ENCODE peak calls at places on chromosomes 3 and 15, in four cellular contexts. S is NB4, N is ovary, R is B cell. X is an unnamed sample.

GRCh38 chr3:132615911-132616310 is 18.8 kb downstream of the ACKR4 start:
- DNase-seq in S (no peak), N (no peak), R (no peak), X (no peak)

GRCh38 chr3:13115616-13115910 is 42.3 kb upstream of the IQSEC1 start:
- DNase-seq in S (no peak), N (no peak), R (no peak), X (no peak)

GRCh38 chr3:140863481-140864084 is 78.1 kb upstream of the SLC25A36 start:
- DNase-seq in S (peak), R (peak), N (peak), X (peak)

GRCh38 chr15:59997070-59997701 is 6.9 kb upstream of the FOXB1 start:
- DNase-seq in R (peak), N (no peak), S (peak), X (no peak)

GRCh38 chr3:94115482-94115881 is 52.6 kb downstream of the NSUN3 start:
- DNase-seq in S (peak), R (no peak), N (no peak), X (no peak)

GRCh38 chr15:36707884-36708430 is 128.5 kb downstream of the CDIN1 start:
- DNase-seq in N (no peak), S (no peak), R (no peak), X (no peak)

GRCh38 chr3:110815008-110815583 is 256.5 kb upstream of the NECTIN3 start:
- DNase-seq in N (no peak), S (no peak), R (no peak), X (no peak)

GRCh38 chr15:89964555-89964954 is 36.6 kb upstream of the ZNF710 start:
- DNase-seq in R (no peak), S (no peak), N (no peak), X (no peak)

GRCh38 chr15:39624806-39625205 is 43.9 kb downstream of the THBS1 start:
- DNase-seq in N (peak), S (peak), R (no peak), X (peak)

GRCh38 chr3:136992091-136992490 is 34.3 kb downstream of the IL20RB start:
- DNase-seq in R (no peak), N (no peak), S (no peak), X (no peak)

GRCh38 chr15:67024322-67024997 is 40.9 kb upstream of the SMAD3 start:
- DNase-seq in R (no peak), S (peak), N (peak), X (peak)

GRCh38 chr3:4730734-4731133 is 237.6 kb downstream of the ITPR1 start:
- DNase-seq in S (no peak), R (no peak), N (no peak), X (no peak)

GRCh38 chr3:81743096-81744025 is 18.1 kb downstream of the GBE1 start:
- DNase-seq in R (no peak), N (no peak), S (peak), X (no peak)

GRCh38 chr3:121817753-121818152 is 17.1 kb downstream of the IQCB1 start:
- DNase-seq in S (peak), R (peak), N (no peak), X (no peak)

GRCh38 chr15:68642491-68642845 is 63.7 kb downstream of the CORO2B start:
- DNase-seq in R (no peak), S (no peak), N (peak), X (no peak)

GRCh38 chr15:62647195-62647865 is 395.2 kb upstream of the TPM1 start:
- DNase-seq in N (no peak), S (peak), R (no peak), X (peak)

GRCh38 chr3:30989266-30989799 is 94.9 kb upstream of the GADL1 start:
- DNase-seq in R (no peak), S (no peak), N (no peak), X (no peak)

GRCh38 chr15:65824941-65825544 is 33.0 kb upstream of the DENND4A start:
- DNase-seq in S (no peak), R (no peak), N (no peak), X (no peak)

GRCh38 chr15:62307551-62307950 is 142.5 kb upstream of the C2CD4B start:
- DNase-seq in N (no peak), S (no peak), R (no peak), X (no peak)

GRCh38 chr3:76565496-76566210 is 474.2 kb upstream of the ROBO2 start:
- DNase-seq in N (no peak), S (no peak), R (no peak), X (no peak)

GRCh38 chr3:82229397-82229796 is 468.0 kb upstream of the GBE1 start:
- DNase-seq in N (no peak), R (no peak), S (no peak), X (no peak)

GRCh38 chr3:107598926-107599754 is 76.4 kb downstream of the BBX start:
- DNase-seq in R (peak), S (peak), N (no peak), X (peak)

GRCh38 chr3:123584284-123584987 is 417 bp downstream of the HACD2 start:
- DNase-seq in N (no peak), R (no peak), S (peak), X (peak)

GRCh38 chr3:42746455-42747450 is 26.3 kb downstream of the CCDC13 start:
- DNase-seq in S (no peak), R (no peak), N (no peak), X (no peak)

GRCh38 chr3:46690798-46691197 is 2.7 kb downstream of the ALS2CL start:
- DNase-seq in N (no peak), S (no peak), R (no peak), X (peak)

GRCh38 chr3:4078903-4079302 is 224.3 kb upstream of the SETMAR start:
- DNase-seq in S (no peak), N (no peak), R (no peak), X (no peak)

GRCh38 chr3:175564335-175564734 is 705.2 kb downstream of the NAALADL2 start:
- DNase-seq in R (no peak), N (no peak), S (no peak), X (no peak)

GRCh38 chr3:11653298-11654055 is 9.8 kb upstream of the VGLL4 start:
- DNase-seq in R (no peak), N (no peak), S (peak), X (no peak)

GRCh38 chr15:34436956-34437442 is 609 bp downstream of the GOLGA8A start:
- DNase-seq in R (peak), S (peak), N (peak), X (peak)

GRCh38 chr15:87599616-87600015 is 656.9 kb downstream of the NTRK3 start:
- DNase-seq in R (no peak), N (no peak), S (no peak), X (no peak)

DNA sequence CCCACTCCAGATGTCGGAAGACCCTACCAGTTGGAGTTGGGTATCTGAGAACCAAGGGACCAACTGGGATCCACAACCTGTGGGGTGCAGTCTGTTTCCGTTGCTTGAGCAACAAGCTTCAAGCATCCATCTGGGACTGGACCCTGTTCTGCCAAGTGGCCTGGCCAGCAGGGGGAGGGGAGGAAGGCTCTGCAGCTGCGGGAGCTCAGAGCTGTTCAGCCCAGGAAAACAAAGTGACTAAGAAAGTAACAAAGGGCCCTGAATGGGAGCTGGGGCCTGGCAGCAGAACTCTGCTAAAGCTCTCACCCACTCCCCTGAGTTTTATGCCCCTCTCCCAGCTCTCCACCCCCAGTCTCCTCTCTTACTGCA is 2.7 kb downstream of the TYRO3 start:
- DNase-seq in S (no peak), N (peak), R (no peak), X (no peak)
- TF ChIP-seq CTCF in S (no peak), N (no peak), R (no peak), X (no peak)

DNA sequence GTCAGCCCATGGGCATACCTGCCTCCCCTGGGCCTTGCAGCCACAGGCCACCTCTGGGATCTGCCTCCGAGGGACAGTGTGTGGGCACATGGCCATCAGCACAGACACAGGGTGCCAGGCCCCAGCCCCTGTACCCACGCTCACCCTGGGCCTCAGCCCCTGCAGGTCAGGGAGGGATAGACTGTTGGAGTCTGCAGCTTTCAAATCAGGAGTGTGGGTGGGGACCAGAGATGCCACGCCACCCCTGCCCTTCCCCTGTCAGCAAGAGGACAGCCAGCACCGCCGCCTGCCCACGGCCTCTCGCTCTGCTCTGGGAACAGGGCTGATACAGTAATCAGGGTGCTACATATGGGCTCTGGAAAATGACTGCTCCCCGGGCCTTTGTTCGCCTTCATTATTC is 72.7 kb downstream of the DNAJB8 start:
- DNase-seq in N (no peak), R (no peak), S (no peak), X (no peak)
- TF ChIP-seq CTCF in N (no peak), R (no peak), S (no peak), X (no peak)

GRCh38 chr15:56528136-56528535 is 63.2 kb upstream of the MNS1 start:
- DNase-seq in N (no peak), S (no peak), R (no peak), X (no peak)

GRCh38 chr15:56533741-56534416 is 68.9 kb upstream of the MNS1 start:
- DNase-seq in R (no peak), N (no peak), S (no peak), X (no peak)

GRCh38 chr15:56537881-56538280 is 72.9 kb upstream of the MNS1 start:
- DNase-seq in R (peak), S (peak), N (no peak), X (no peak)

GRCh38 chr15:56532766-56533455 is 68.0 kb upstream of the MNS1 start:
- DNase-seq in R (no peak), N (no peak), S (no peak), X (no peak)
- TF ChIP-seq CTCF in R (no peak), N (no peak), S (no peak), X (no peak)

GRCh38 chr3:129321887-129322286 is 43.2 kb downstream of the HMCES start:
- DNase-seq in R (no peak), N (no peak), S (no peak), X (no peak)

GRCh38 chr3:129324855-129325254 is 46.2 kb downstream of the HMCES start:
- DNase-seq in S (no peak), N (no peak), R (no peak), X (no peak)

GRCh38 chr3:129325383-129325782 is 46.7 kb downstream of the HMCES start:
- DNase-seq in S (no peak), R (no peak), N (no peak), X (no peak)

GRCh38 chr3:129326138-129326537 is 47.5 kb downstream of the HMCES start:
- DNase-seq in N (no peak), S (no peak), R (no peak), X (no peak)

GRCh38 chr3:129323651-129324294 is 45.1 kb downstream of the HMCES start:
- DNase-seq in R (peak), S (no peak), N (no peak), X (no peak)
- TF ChIP-seq CTCF in R (peak), S (peak), N (no peak), X (peak)

X was measured in Calu3.